ENCODE peak calls at places on chromosomes 11 and 22, in ten cellular contexts. L is AG09319; U is chondrocyte; N is NCI-H146; H is NCI-H1092; D is activated naive CD8-positive, alpha-beta T cell treated with anti-CD3 and anti-CD28 coated beads, Interleukin-2, amount 50 U/mL, for 24 hours; M is choroid plexus epithelial cell; A is lung; Z is stimulated activated CD4-positive, alpha-beta T cell treated with anti-CD3 and anti-CD28 coated beads, Interleukin-1b, Interleukin-23, amount 100 ng/mL, for 48 hours; J is endothelial cell. P is an unnamed sample.

GRCh38 chr11:83666149-83666548 is 380.0 kb upstream of the CCDC90B start:
- DNase-seq in L (no peak), U (no peak), N (no peak), H (no peak), D (no peak), M (peak), A (no peak), Z (no peak), J (no peak), P (no peak)

GRCh38 chr11:128908391-128909246 is 17.5 kb downstream of the KCNJ5 start:
- DNase-seq in L (peak), U (no peak), N (peak), H (no peak), D (no peak), M (peak), A (peak), Z (no peak), J (no peak), P (peak)

GRCh38 chr11:44833221-44833620 is 106.5 kb downstream of the TSPAN18 start:
- DNase-seq in L (no peak), U (no peak), N (no peak), H (no peak), D (no peak), M (no peak), A (no peak), Z (no peak), J (no peak), P (no peak)

GRCh38 chr22:29269230-29269604 is 1.1 kb downstream of the EWSR1 start:
- DNase-seq in L (no peak), U (peak), N (peak), H (no peak), D (no peak), M (peak), A (no peak), Z (no peak), J (no peak), P (no peak)

GRCh38 chr11:46920709-46921108 is 2.4 kb upstream of the LRP4 start:
- DNase-seq in L (peak), U (no peak), N (no peak), H (no peak), D (no peak), M (peak), A (no peak), Z (no peak), J (no peak), P (peak)

GRCh38 chr11:15535414-15535813 is 420.7 kb downstream of the INSC start:
- DNase-seq in L (no peak), U (no peak), N (no peak), H (no peak), D (no peak), M (no peak), A (no peak), Z (no peak), J (no peak), P (no peak)

GRCh38 chr22:29146771-29147170 is 58.9 kb upstream of the EMID1 start:
- DNase-seq in L (no peak), U (no peak), N (no peak), H (no peak), D (no peak), M (no peak), A (no peak), Z (no peak), J (no peak), P (no peak)

GRCh38 chr11:32290783-32291182 is 144.6 kb downstream of the WT1 start:
- DNase-seq in L (no peak), U (no peak), N (no peak), H (no peak), D (no peak), M (no peak), A (no peak), Z (no peak), J (no peak), P (no peak)

GRCh38 chr22:37161442-37161841 is 11.7 kb upstream of the IL2RB start:
- DNase-seq in L (no peak), U (peak), N (no peak), H (no peak), D (peak), M (no peak), A (no peak), Z (peak), J (no peak), P (no peak)

GRCh38 chr11:1211838-1212237 is 11.0 kb upstream of the MUC5B start:
- DNase-seq in L (no peak), U (no peak), N (no peak), H (no peak), D (no peak), M (no peak), A (no peak), Z (no peak), J (no peak), P (no peak)

GRCh38 chr11:61764606-61765260 is 12.3 kb downstream of the MYRF start:
- DNase-seq in L (no peak), U (no peak), N (no peak), H (no peak), D (no peak), M (no peak), A (no peak), Z (no peak), J (no peak), P (no peak)

GRCh38 chr22:38572065-38572464 is 2.1 kb upstream of the DMC1 start:
- DNase-seq in L (peak), U (no peak), N (peak), H (peak), D (peak), M (peak), A (peak), Z (peak), J (peak), P (peak)

GRCh38 chr11:64378335-64378884 is 19.4 kb downstream of the RPS6KA4 start:
- DNase-seq in L (no peak), U (no peak), N (peak), H (peak), D (no peak), M (peak), A (no peak), Z (no peak), J (no peak), P (no peak)

GRCh38 chr22:22536916-22537315 is 16.8 kb upstream of the ZNF280A start:
- DNase-seq in L (no peak), U (no peak), N (no peak), H (no peak), D (no peak), M (no peak), A (no peak), Z (no peak), J (no peak), P (no peak)

GRCh38 chr11:123255909-123256308 is 60.9 kb upstream of the CLMP start:
- DNase-seq in L (no peak), U (no peak), N (no peak), H (no peak), D (no peak), M (no peak), A (no peak), Z (no peak), J (no peak), P (no peak)

GRCh38 chr11:3000032-3000961 is 8.2 kb upstream of the NAP1L4 start:
- DNase-seq in L (no peak), U (peak), N (peak), H (peak), D (no peak), M (peak), A (no peak), Z (no peak), J (no peak), P (peak)

GRCh38 chr22:49044091-49044490 is 783.6 kb downstream of the BRD1 start:
- DNase-seq in L (no peak), U (peak), N (no peak), H (no peak), D (no peak), M (no peak), A (no peak), Z (no peak), J (no peak), P (no peak)

GRCh38 chr22:35212020-35212419 is 45.3 kb upstream of the HMGXB4 start:
- DNase-seq in L (no peak), U (no peak), N (no peak), H (no peak), D (no peak), M (peak), A (no peak), Z (no peak), J (no peak), P (no peak)

GRCh38 chr22:45211848-45212247 is 28.8 kb downstream of the KIAA0930 start:
- DNase-seq in L (no peak), U (peak), N (no peak), H (no peak), D (no peak), M (no peak), A (no peak), Z (no peak), J (no peak), P (no peak)

GRCh38 chr11:15622231-15622890 is 507.6 kb downstream of the INSC start:
- DNase-seq in L (no peak), U (no peak), N (no peak), H (no peak), D (no peak), M (no peak), A (no peak), Z (no peak), J (no peak), P (no peak)

GRCh38 chr11:10415817-10416392 is 39.2 kb upstream of the AMPD3 start:
- DNase-seq in L (no peak), U (no peak), N (no peak), H (no peak), D (no peak), M (no peak), A (no peak), Z (no peak), J (no peak), P (no peak)

GRCh38 chr11:62602141-62603071 is 741 bp upstream of the MTA2 start:
- DNase-seq in L (no peak), U (no peak), N (peak), H (peak), D (no peak), M (peak), A (peak), Z (no peak), J (peak), P (peak)

GRCh38 chr22:32331918-32332725 is 25.5 kb upstream of the RFPL3 start:
- DNase-seq in L (no peak), U (peak), N (no peak), H (no peak), D (no peak), M (no peak), A (no peak), Z (no peak), J (no peak), P (no peak)

GRCh38 chr11:35525501-35526175 is at the start of gene PAMR1:
- DNase-seq in L (peak), U (peak), N (peak), H (no peak), D (peak), M (peak), A (no peak), Z (peak), J (peak), P (peak)

GRCh38 chr11:34174411-34175041 is 69.1 kb downstream of the NAT10 start:
- DNase-seq in L (no peak), U (no peak), N (peak), H (peak), D (peak), M (peak), A (peak), Z (peak), J (peak), P (peak)

GRCh38 chr22:37806409-37807338 is 1.1 kb upstream of the GCAT start:
- DNase-seq in L (no peak), U (no peak), N (no peak), H (no peak), D (no peak), M (peak), A (no peak), Z (no peak), J (peak), P (no peak)

GRCh38 chr22:49166211-49166610 is 661.5 kb downstream of the BRD1 start:
- DNase-seq in L (no peak), U (no peak), N (no peak), H (no peak), D (no peak), M (no peak), A (no peak), Z (no peak), J (no peak), P (no peak)

GRCh38 chr11:61885784-61886580 is 5.4 kb downstream of the FADS3 start:
- DNase-seq in L (no peak), U (no peak), N (no peak), H (no peak), D (no peak), M (no peak), A (no peak), Z (no peak), J (no peak), P (no peak)

GRCh38 chr11:66815646-66816045 is 27.6 kb upstream of the RCE1 start:
- DNase-seq in L (no peak), U (no peak), N (no peak), H (no peak), D (no peak), M (no peak), A (no peak), Z (no peak), J (no peak), P (peak)

GRCh38 chr22:41833369-41834004 is 582 bp downstream of the SREBF2 start:
- DNase-seq in L (no peak), U (peak), N (peak), H (no peak), D (peak), M (no peak), A (peak), Z (no peak), J (peak), P (no peak)

GRCh38 chr11:116510166-116510565 is 262.6 kb downstream of the BUD13 start:
- DNase-seq in L (no peak), U (no peak), N (no peak), H (no peak), D (no peak), M (no peak), A (no peak), Z (no peak), J (no peak), P (no peak)

GRCh38 chr11:22666700-22667439 is 459 bp downstream of the GAS2 start:
- DNase-seq in L (no peak), U (no peak), N (no peak), H (peak), D (peak), M (peak), A (no peak), Z (peak), J (peak), P (no peak)

GRCh38 chr22:30830907-30831306 is 136.2 kb downstream of the OSBP2 start:
- DNase-seq in L (peak), U (no peak), N (no peak), H (no peak), D (no peak), M (peak), A (no peak), Z (no peak), J (no peak), P (peak)

GRCh38 chr11:28666632-28667031 is 558.4 kb downstream of the METTL15 start:
- DNase-seq in L (peak), U (no peak), N (no peak), H (no peak), D (no peak), M (peak), A (no peak), Z (no peak), J (no peak), P (no peak)

GRCh38 chr11:76837696-76838421 is 22.9 kb upstream of the ACER3 start:
- DNase-seq in L (no peak), U (no peak), N (no peak), H (no peak), D (no peak), M (no peak), A (no peak), Z (no peak), J (no peak), P (no peak)

GRCh38 chr11:608751-609354 is 6.9 kb downstream of the IRF7 start:
- DNase-seq in L (no peak), U (no peak), N (no peak), H (no peak), D (no peak), M (no peak), A (no peak), Z (no peak), J (no peak), P (no peak)

GRCh38 chr11:64858467-64859401 is 14.3 kb upstream of the CDC42BPG start:
- DNase-seq in L (no peak), U (peak), N (no peak), H (no peak), D (peak), M (no peak), A (no peak), Z (peak), J (no peak), P (no peak)

GRCh38 chr11:3885855-3886254 is 30.4 kb downstream of the STIM1 start:
- DNase-seq in L (no peak), U (no peak), N (no peak), H (no peak), D (no peak), M (no peak), A (no peak), Z (no peak), J (no peak), P (no peak)

GRCh38 chr11:35725880-35726279 is 63.3 kb downstream of the TRIM44 start:
- DNase-seq in L (no peak), U (no peak), N (no peak), H (no peak), D (no peak), M (peak), A (no peak), Z (no peak), J (no peak), P (peak)

P was measured in RWPE1.